ENCODE peak calls at places on chromosomes 11 and 22, in seven cellular contexts. Q, Z, K, H, F, G and X are unnamed samples.

GRCh38 chr11:38460429-38460828 is 1862.4 kb upstream of the RAG2 start:
- DNase-seq in Z (no peak), Q (no peak), F (no peak), H (no peak), K (no peak), G (no peak), X (no peak)

GRCh38 chr11:86896486-86896885 is 58.7 kb downstream of the FZD4 start:
- DNase-seq in K (peak), Q (no peak), Z (no peak), F (no peak), G (no peak), H (peak), X (no peak)

GRCh38 chr22:23801886-23802377 is 15.2 kb downstream of the SMARCB1 start:
- DNase-seq in K (no peak), Z (peak), Q (no peak), F (no peak), H (no peak), G (no peak), X (no peak)

GRCh38 chr22:37229012-37229804 is 14.9 kb downstream of the RAC2 start:
- DNase-seq in F (peak), H (peak), Z (no peak), K (peak), Q (no peak), G (peak), X (no peak)

GRCh38 chr11:7672960-7673723 is at the start of gene CYB5R2:
- DNase-seq in Q (peak), K (peak), F (peak), Z (peak), G (no peak), H (no peak), X (peak)

GRCh38 chr11:59182457-59183151 is 10.7 kb downstream of the DTX4 start:
- DNase-seq in G (peak), Q (no peak), Z (peak), F (no peak), K (no peak), H (no peak), X (no peak)

GRCh38 chr11:63869171-63869591 is 30.3 kb downstream of the MARK2 start:
- DNase-seq in F (peak), G (peak), K (no peak), H (no peak), Z (no peak), Q (no peak), X (no peak)

GRCh38 chr11:27200779-27201453 is 160.3 kb downstream of the BBOX1 start:
- DNase-seq in Z (no peak), G (no peak), Q (no peak), H (no peak), F (no peak), K (no peak), X (no peak)

GRCh38 chr11:108929241-108929640 is 264.4 kb downstream of the DDX10 start:
- DNase-seq in Q (no peak), H (peak), G (peak), Z (no peak), F (peak), K (peak), X (no peak)

GRCh38 chr22:28268845-28269244 is 349.8 kb upstream of the PITPNB start:
- DNase-seq in Q (peak), Z (no peak), F (no peak), K (no peak), H (no peak), G (no peak), X (peak)

GRCh38 chr22:32904044-32904443 is 102.5 kb downstream of the TIMP3 start:
- DNase-seq in F (peak), H (no peak), Q (no peak), K (no peak), G (peak), Z (peak), X (peak)

GRCh38 chr22:31958625-31959239 is 14.4 kb downstream of the YWHAH start:
- DNase-seq in K (no peak), Q (no peak), F (no peak), H (no peak), G (no peak), Z (no peak), X (no peak)

GRCh38 chr22:47918276-47918928 is 1156.0 kb downstream of the TBC1D22A start:
- DNase-seq in G (no peak), H (no peak), Q (no peak), F (no peak), Z (no peak), K (no peak), X (no peak)

GRCh38 chr11:19931768-19932369 is 219.2 kb downstream of the NAV2 start:
- DNase-seq in Q (no peak), G (no peak), Z (no peak), F (no peak), K (no peak), H (no peak), X (no peak)

GRCh38 chr22:33832558-33833151 is 87.6 kb downstream of the LARGE1 start:
- DNase-seq in Q (peak), K (no peak), Z (no peak), H (no peak), F (no peak), G (no peak), X (peak)

GRCh38 chr11:120184371-120184945 is 26.4 kb upstream of the OAF start:
- DNase-seq in H (no peak), K (no peak), G (no peak), F (no peak), Z (peak), Q (peak), X (peak)

GRCh38 chr11:126284829-126285228 is 1.9 kb downstream of the TIRAP start:
- DNase-seq in F (peak), K (peak), Q (no peak), H (peak), Z (no peak), G (peak), X (no peak)

GRCh38 chr22:38802671-38803121 is 8.8 kb upstream of the DNAL4 start:
- DNase-seq in H (peak), G (peak), Z (peak), Q (peak), F (peak), K (no peak), X (no peak)

GRCh38 chr22:46443850-46444389 is 93.5 kb downstream of the CELSR1 start:
- DNase-seq in F (no peak), Z (peak), H (no peak), Q (no peak), G (no peak), K (no peak), X (peak)

GRCh38 chr11:64856382-64857227 is 12.2 kb upstream of the CDC42BPG start:
- DNase-seq in Q (peak), F (peak), Z (no peak), G (peak), H (no peak), K (peak), X (no peak)

GRCh38 chr11:25734592-25735211 is 597.2 kb upstream of the ANO3 start:
- DNase-seq in F (peak), G (no peak), Q (no peak), H (no peak), Z (no peak), K (no peak), X (no peak)

GRCh38 chr22:31148953-31149627 is 8.8 kb upstream of the PLA2G3 start:
- DNase-seq in Q (peak), K (peak), G (peak), Z (peak), F (peak), H (peak), X (peak)

GRCh38 chr22:40329021-40329456 is 17.3 kb upstream of the ADSL start:
- DNase-seq in H (no peak), G (no peak), F (no peak), Q (no peak), K (no peak), Z (no peak), X (no peak)

GRCh38 chr11:17267576-17267975 is 9.0 kb upstream of the NUCB2 start:
- DNase-seq in G (peak), F (peak), H (no peak), Z (no peak), K (peak), Q (no peak), X (no peak)

GRCh38 chr11:57499983-57500461 is 15.5 kb downstream of the SLC43A1 start:
- DNase-seq in Q (no peak), Z (no peak), G (no peak), F (no peak), K (no peak), H (no peak), X (no peak)

GRCh38 chr11:71293961-71294782 is 41.8 kb upstream of the SHANK2 start:
- DNase-seq in F (no peak), H (no peak), G (no peak), Q (no peak), Z (peak), K (no peak), X (no peak)

GRCh38 chr22:38873469-38874411 is 1.7 kb upstream of the CBX6 start:
- DNase-seq in K (no peak), Q (no peak), G (peak), F (no peak), H (no peak), Z (peak), X (no peak)

GRCh38 chr11:58654908-58655296 is 32.4 kb downstream of the CNTF start:
- DNase-seq in H (no peak), K (no peak), G (no peak), F (no peak), Z (no peak), Q (no peak), X (no peak)

GRCh38 chr11:117629146-117629545 is 167.9 kb downstream of the DSCAML1 start:
- DNase-seq in Q (no peak), F (no peak), K (no peak), H (no peak), G (no peak), Z (no peak), X (no peak)

GRCh38 chr11:115430345-115430744 is 73.9 kb downstream of the CADM1 start:
- DNase-seq in G (no peak), F (no peak), H (no peak), Q (no peak), K (no peak), Z (no peak), X (no peak)

GRCh38 chr22:28899199-28899853 is 16.0 kb downstream of the ZNRF3 start:
- DNase-seq in Q (no peak), G (no peak), K (no peak), F (peak), Z (no peak), H (no peak), X (no peak)

GRCh38 chr11:104073950-104074349 is 37.5 kb downstream of the DDI1 start:
- DNase-seq in G (no peak), H (no peak), Q (no peak), K (no peak), F (peak), Z (no peak), X (no peak)

GRCh38 chr22:44409211-44409648 is 88.8 kb downstream of the RTL6 start:
- DNase-seq in F (no peak), Z (peak), G (no peak), H (no peak), Q (no peak), K (no peak), X (peak)

GRCh38 chr22:32910358-32910757 is 108.9 kb downstream of the TIMP3 start:
- DNase-seq in K (no peak), Q (no peak), H (no peak), G (no peak), Z (no peak), F (no peak), X (no peak)

GRCh38 chr22:29470159-29470855 is 9.7 kb upstream of the NEFH start:
- DNase-seq in Q (peak), F (peak), Z (peak), K (peak), G (no peak), H (no peak), X (peak)

GRCh38 chr11:17531818-17532131 is 12.4 kb downstream of the USH1C start:
- DNase-seq in Q (no peak), Z (no peak), G (no peak), H (peak), F (no peak), K (no peak), X (no peak)

GRCh38 chr11:48172818-48173609 is 43.6 kb upstream of the OR4B1 start:
- DNase-seq in Z (peak), G (peak), Q (peak), H (peak), K (peak), F (peak), X (peak)

GRCh38 chr11:26753738-26754504 is 32.1 kb upstream of the SLC5A12 start:
- DNase-seq in Q (peak), K (peak), G (peak), F (peak), Z (peak), H (peak), X (peak)

GRCh38 chr11:255176-255575 is 18.4 kb downstream of the PSMD13 start:
- DNase-seq in G (no peak), K (no peak), H (no peak), F (no peak), Z (no peak), Q (no peak), X (no peak)

GRCh38 chr11:255816-256215 is 19.0 kb downstream of the PSMD13 start:
- DNase-seq in F (no peak), Z (no peak), Q (no peak), G (no peak), H (no peak), K (no peak), X (no peak)

GRCh38 chr11:259374-259773 is 18.8 kb upstream of the NLRP6 start:
- DNase-seq in K (no peak), Q (no peak), F (no peak), H (no peak), G (no peak), Z (no peak), X (no peak)

GRCh38 chr11:256952-257737 is 20.4 kb downstream of the PSMD13 start:
- DNase-seq in F (no peak), K (no peak), Q (no peak), Z (no peak), G (no peak), H (no peak), X (no peak)

GRCh38 chr11:257766-258493 is 20.3 kb upstream of the NLRP6 start:
- DNase-seq in H (no peak), Z (no peak), G (no peak), Q (no peak), K (no peak), F (no peak), X (no peak)
- TF ChIP-seq CTCF in H (peak), Z (peak), G (peak), Q (no peak), K (no peak), F (no peak), X (no peak)

DNA sequence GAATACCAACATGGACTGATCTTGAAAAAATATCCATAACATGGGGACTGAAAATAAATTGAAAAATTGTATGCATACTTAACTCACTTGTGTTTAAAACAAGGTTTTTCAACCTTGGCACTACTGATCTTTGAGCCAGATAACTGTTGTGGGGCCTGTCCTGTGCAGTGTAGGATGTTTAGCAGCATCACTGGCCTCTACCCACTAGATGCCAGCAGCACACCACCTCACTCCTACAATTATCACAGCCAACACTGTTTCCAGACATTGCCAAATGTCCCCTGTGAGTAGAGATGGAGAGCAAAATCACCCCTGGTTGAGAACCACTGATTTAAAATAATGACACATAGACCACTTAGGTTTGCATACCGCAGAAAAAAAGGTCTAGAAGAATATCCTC is 45.0 kb upstream of the SLC1A2 start:
- DNase-seq in G (no peak), K (no peak), F (no peak), Q (no peak), H (no peak), Z (no peak), X (no peak)
- TF ChIP-seq CTCF in G (peak), K (no peak), F (no peak), Q (no peak), H (peak), Z (peak), X (no peak)

GRCh38 chr11:2555376-2555775 is 110.6 kb downstream of the KCNQ1 start:
- DNase-seq in Q (no peak), G (no peak), K (no peak), H (no peak), Z (peak), F (no peak), X (peak)
- TF ChIP-seq CTCF in Q (no peak), G (no peak), K (no peak), H (no peak), Z (no peak), F (no peak), X (no peak)

DNA sequence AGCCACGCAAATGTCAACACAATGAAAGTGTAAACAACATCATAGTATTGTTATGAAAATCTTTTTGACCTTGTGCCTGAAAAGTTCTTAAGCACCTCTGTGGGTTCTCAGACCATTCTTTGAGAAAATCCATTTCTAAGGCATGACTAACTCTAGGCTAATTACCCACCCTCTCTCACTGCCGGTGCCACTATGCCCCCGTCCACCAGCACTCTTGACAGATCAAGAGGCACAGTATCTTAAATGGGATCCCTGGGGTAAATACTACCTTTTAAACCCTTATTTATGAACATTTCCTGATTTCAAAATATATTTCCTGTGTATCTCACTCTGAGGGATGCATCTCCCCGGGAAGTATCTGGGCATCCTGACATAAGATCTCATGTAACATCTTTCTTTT is 607.5 kb downstream of the METTL15 start:
- DNase-seq in G (no peak), K (no peak), F (no peak), Z (no peak), H (no peak), Q (no peak), X (no peak)
- TF ChIP-seq CTCF in G (no peak), K (no peak), F (no peak), Z (no peak), H (no peak), Q (no peak), X (no peak)

GRCh38 chr22:20749453-20749852 is 24.5 kb upstream of the SERPIND1 start:
- DNase-seq in H (no peak), Q (no peak), K (no peak), F (no peak), G (no peak), Z (no peak), X (peak)

GRCh38 chr22:20752873-20753272 is 21.0 kb upstream of the SERPIND1 start:
- DNase-seq in H (no peak), Z (no peak), G (no peak), K (no peak), F (no peak), Q (no peak), X (no peak)

GRCh38 chr22:20750461-20751184 is 23.3 kb upstream of the SERPIND1 start:
- DNase-seq in Z (no peak), G (no peak), H (peak), K (peak), Q (peak), F (peak), X (peak)

GRCh38 chr22:20752104-20752741 is 21.7 kb upstream of the SERPIND1 start:
- DNase-seq in Q (no peak), G (no peak), H (no peak), K (no peak), F (no peak), Z (no peak), X (no peak)

DNA sequence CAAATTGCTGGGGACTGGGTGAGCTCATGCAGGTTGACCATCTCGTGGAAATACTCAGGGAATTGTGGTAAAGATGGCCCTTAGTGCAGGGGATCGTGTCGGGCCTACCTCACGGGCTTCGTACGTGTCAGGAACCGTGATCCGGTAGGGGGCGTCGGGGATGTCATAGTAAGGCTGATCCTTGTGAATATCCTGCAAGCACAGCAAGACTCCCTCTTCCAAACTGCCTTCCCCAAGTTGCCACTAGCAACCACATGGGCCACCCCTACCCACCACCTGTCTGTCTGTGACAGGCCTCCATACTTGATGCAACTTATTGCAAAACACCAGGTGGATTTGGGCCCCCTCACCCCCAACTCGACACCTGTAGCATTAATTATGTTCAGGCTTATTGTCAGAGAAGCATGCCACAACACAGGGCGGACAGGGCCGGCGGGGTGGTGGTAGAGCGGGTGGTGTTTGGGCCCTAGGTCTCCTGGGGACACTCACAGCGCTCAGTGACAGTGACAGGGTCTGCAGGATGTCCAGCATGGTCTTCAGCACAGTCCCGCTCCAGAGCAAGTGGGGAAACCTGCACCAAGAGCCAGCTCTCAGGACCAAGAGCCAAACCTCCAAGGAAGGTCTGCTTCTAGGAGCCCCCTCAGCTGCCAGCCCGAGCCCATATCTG is 22.6 kb upstream of the SERPIND1 start:
- DNase-seq in K (peak), Z (peak), F (no peak), G (no peak), H (no peak), Q (no peak), X (no peak)
- TF ChIP-seq CTCF in K (no peak), Z (peak), F (no peak), G (no peak), H (no peak), Q (no peak), X (no peak)

GRCh38 chr22:25049770-25050169 is 97.3 kb downstream of the KIAA1671 start:
- DNase-seq in G (no peak), F (no peak), Q (no peak), H (no peak), K (no peak), Z (no peak), X (no peak)

GRCh38 chr22:25050566-25050965 is 98.0 kb downstream of the KIAA1671 start:
- DNase-seq in K (no peak), Q (no peak), Z (no peak), G (no peak), H (no peak), F (no peak), X (no peak)

GRCh38 chr22:25048659-25049657 is 96.4 kb downstream of the KIAA1671 start:
- DNase-seq in Z (peak), G (peak), K (peak), H (no peak), Q (peak), F (peak), X (peak)

GRCh38 chr22:25051983-25052710 is 99.6 kb downstream of the KIAA1671 start:
- DNase-seq in H (no peak), K (no peak), G (no peak), Z (no peak), Q (no peak), F (no peak), X (peak)

DNA sequence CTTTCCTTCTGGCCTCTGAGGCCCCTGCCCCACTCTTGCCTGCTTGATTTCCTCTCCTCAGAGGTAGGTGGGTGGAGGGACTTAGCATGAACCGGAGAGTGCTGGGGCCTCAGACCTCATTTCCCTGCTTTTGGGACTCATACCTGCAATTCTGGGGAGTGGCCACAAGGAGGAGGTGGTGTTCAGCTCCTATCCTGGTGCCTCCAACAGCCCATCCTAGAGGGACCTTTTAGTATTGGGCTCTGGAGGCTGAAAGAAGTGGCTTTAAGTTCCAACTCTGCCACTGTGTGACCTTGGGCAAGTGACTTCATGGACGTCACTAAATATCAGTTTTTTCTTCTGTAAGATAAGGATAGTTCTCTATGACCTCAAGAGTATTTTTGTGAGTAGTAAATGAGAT is 98.6 kb downstream of the KIAA1671 start:
- DNase-seq in Z (peak), F (no peak), Q (no peak), H (no peak), G (no peak), K (no peak), X (no peak)
- TF ChIP-seq CTCF in Z (peak), F (peak), Q (peak), H (peak), G (peak), K (peak), X (peak)